ENCODE peak calls at places on chromosomes 12 and 14, in nine cellular contexts. S is HCT116, D is A549, K is WTC11, N is H1, P is GM12878, Q is NB4, Z is HepG2, V is K562. C is an unnamed sample.
A peak's percentile ranks its signal among the peaks of the same experiment; 100 is the strongest.

GRCh38 chr12:8687846-8688601 is 9.8 kb upstream of the RIMKLB start:
- DNase-seq in V (peak; percentile 25), D (peak; percentile 76), K (no peak), Z (no peak), S (peak; percentile 27), Q (peak; percentile 63), P (no peak), N (no peak), C (peak; percentile 97)

GRCh38 chr14:86574778-86575129 is 1044.8 kb downstream of the FLRT2 start:
- DNase-seq in Z (no peak), K (no peak), V (no peak), P (no peak), S (no peak), Q (no peak), D (no peak), N (no peak), C (no peak)

GRCh38 chr12:68007466-68007865 is 18.2 kb downstream of the IFNG-AS1 start:
- DNase-seq in N (no peak), Q (no peak), P (no peak), S (no peak), Z (no peak), D (no peak), K (no peak), V (no peak), C (no peak)

GRCh38 chr12:8909752-8910151 is 4.6 kb upstream of the PHC1 start:
- DNase-seq in V (no peak), S (no peak), P (no peak), N (no peak), Z (no peak), D (no peak), Q (no peak), K (no peak), C (no peak)

GRCh38 chr12:100234591-100235304 is 32.1 kb downstream of the DEPDC4 start:
- DNase-seq in Z (peak; percentile 44), S (peak; percentile 29), Q (peak; percentile 68), V (peak; percentile 52), N (no peak), D (peak; percentile 59), P (peak; percentile 1), K (no peak), C (peak; percentile 58)

GRCh38 chr14:54696998-54697397 is 130.1 kb downstream of the SAMD4A start:
- DNase-seq in D (no peak), Z (no peak), V (no peak), Q (no peak), N (no peak), P (no peak), S (no peak), K (no peak), C (no peak)

GRCh38 chr12:132140918-132141841 is 2.9 kb downstream of the DDX51 start:
- DNase-seq in Z (no peak), V (no peak), K (no peak), N (no peak), P (no peak), S (no peak), Q (no peak), D (no peak), C (no peak)

GRCh38 chr12:76449572-76449971 is 101.4 kb upstream of the BBS10 start:
- DNase-seq in D (peak; percentile 7), N (no peak), P (no peak), K (no peak), S (no peak), Q (no peak), V (no peak), Z (no peak), C (peak; percentile 5)

GRCh38 chr12:111064154-111064553 is 143.8 kb upstream of the MYL2 start:
- DNase-seq in V (no peak), S (no peak), D (no peak), K (no peak), Z (no peak), P (no peak), N (no peak), Q (no peak), C (no peak)

GRCh38 chr14:54138354-54139038 is 181.9 kb upstream of the BMP4 start:
- DNase-seq in S (no peak), P (no peak), N (no peak), D (no peak), V (no peak), Z (peak; percentile 99), K (no peak), Q (no peak), C (no peak)

GRCh38 chr14:77043177-77043983 is 14.9 kb upstream of the IRF2BPL start:
- DNase-seq in Q (peak; percentile 80), P (peak; percentile 60), V (peak; percentile 54), Z (peak; percentile 89), N (no peak), S (no peak), K (no peak), D (peak; percentile 49), C (peak; percentile 33)

GRCh38 chr12:89092297-89092696 is 260.0 kb downstream of the DUSP6 start:
- DNase-seq in N (no peak), V (no peak), Z (no peak), Q (no peak), S (no peak), P (no peak), D (no peak), K (no peak), C (no peak)

GRCh38 chr12:106141003-106141402 is 2.2 kb upstream of the NUAK1 start:
- DNase-seq in N (no peak), Q (no peak), S (no peak), V (no peak), P (no peak), Z (no peak), D (no peak), K (no peak), C (no peak)

GRCh38 chr14:50615566-50615965 is 52.5 kb downstream of the SAV1 start:
- DNase-seq in P (no peak), N (no peak), Q (no peak), S (no peak), V (no peak), Z (no peak), K (no peak), D (no peak), C (no peak)

GRCh38 chr12:93378373-93379310 is 917 bp downstream of the NUDT4 start:
- DNase-seq in S (no peak), K (peak; percentile 27), P (no peak), Z (no peak), V (peak; percentile 54), D (peak; percentile 64), Q (peak; percentile 84), N (no peak), C (peak; percentile 52)

GRCh38 chr12:52521175-52521574 is 981 bp upstream of the KRT5 start:
- DNase-seq in Q (no peak), D (no peak), S (peak; percentile 23), N (no peak), K (no peak), P (no peak), V (peak; percentile 6), Z (no peak), C (no peak)

GRCh38 chr12:52524241-52524897 is 4.2 kb upstream of the KRT5 start:
- DNase-seq in P (no peak), K (no peak), V (no peak), D (no peak), Z (no peak), N (no peak), S (no peak), Q (no peak), C (no peak)

GRCh38 chr12:52523825-52524224 is 3.6 kb upstream of the KRT5 start:
- DNase-seq in D (no peak), Z (no peak), K (no peak), Q (no peak), S (no peak), V (no peak), P (no peak), N (no peak), C (no peak)

GRCh38 chr12:52521581-52522266 is 1.5 kb upstream of the KRT5 start:
- DNase-seq in Z (no peak), V (no peak), P (no peak), S (no peak), N (no peak), K (no peak), D (no peak), Q (no peak), C (no peak)

DNA sequence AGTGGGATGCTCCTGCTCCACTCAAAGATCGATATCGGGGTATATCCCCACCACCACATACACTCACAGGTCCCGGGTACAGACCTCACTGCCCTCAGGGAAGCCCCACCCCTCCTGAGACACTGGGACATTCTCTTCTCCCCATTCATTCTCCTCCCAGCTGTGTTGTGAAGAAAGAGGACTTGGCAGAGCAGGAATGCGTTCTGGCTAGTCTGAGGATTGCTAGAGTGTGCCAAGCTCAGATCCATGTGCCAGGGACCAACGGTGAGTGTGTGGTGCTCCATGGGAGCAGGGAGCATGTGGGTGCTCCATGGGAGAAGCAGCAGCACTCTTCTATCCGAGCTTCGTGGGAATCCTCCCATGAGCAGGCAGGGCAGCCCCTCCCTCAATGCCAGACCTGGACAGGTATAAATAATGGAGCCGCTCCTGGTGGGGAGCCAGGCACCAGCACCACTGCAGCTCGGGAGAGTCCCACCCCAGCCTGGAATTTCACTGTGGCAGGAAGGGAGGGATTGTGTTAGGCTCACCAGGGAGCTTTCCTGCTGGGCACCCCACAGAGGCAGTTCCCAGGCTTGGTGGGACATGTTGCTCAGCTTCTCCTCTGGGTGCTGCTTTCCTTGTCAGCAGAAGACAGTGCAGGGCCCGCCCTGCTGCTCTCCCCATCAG is 2.3 kb upstream of the KRT5 start:
- DNase-seq in D (no peak), V (no peak), S (peak; percentile 27), K (no peak), Q (no peak), P (no peak), N (no peak), Z (no peak), C (no peak)
- TF ChIP-seq MAX in D (no peak), V (no peak), S (no peak), K (no peak), Q (no peak), P (no peak), N (no peak), Z (no peak), C (no peak)

GRCh38 chr12:57226588-57227314 is 2.8 kb upstream of the SHMT2 start:
- DNase-seq in Q (peak; percentile 67), P (no peak), S (no peak), D (no peak), N (no peak), K (peak; percentile 79), Z (no peak), V (peak; percentile 55), C (no peak)
- TF ChIP-seq MAX in Q (no peak), P (no peak), S (no peak), D (no peak), N (no peak), K (no peak), Z (no peak), V (no peak), C (no peak)

GRCh38 chr14:93619176-93619793 is 169.0 kb downstream of the PRIMA1 start:
- DNase-seq in P (peak; percentile 5), V (peak; percentile 31), Z (peak; percentile 47), Q (peak; percentile 67), S (peak; percentile 48), N (no peak), K (peak; percentile 44), D (peak; percentile 62), C (peak; percentile 43)
- TF ChIP-seq MAX in P (no peak), V (no peak), Z (no peak), Q (no peak), S (no peak), N (no peak), K (no peak), D (no peak), C (no peak)

DNA sequence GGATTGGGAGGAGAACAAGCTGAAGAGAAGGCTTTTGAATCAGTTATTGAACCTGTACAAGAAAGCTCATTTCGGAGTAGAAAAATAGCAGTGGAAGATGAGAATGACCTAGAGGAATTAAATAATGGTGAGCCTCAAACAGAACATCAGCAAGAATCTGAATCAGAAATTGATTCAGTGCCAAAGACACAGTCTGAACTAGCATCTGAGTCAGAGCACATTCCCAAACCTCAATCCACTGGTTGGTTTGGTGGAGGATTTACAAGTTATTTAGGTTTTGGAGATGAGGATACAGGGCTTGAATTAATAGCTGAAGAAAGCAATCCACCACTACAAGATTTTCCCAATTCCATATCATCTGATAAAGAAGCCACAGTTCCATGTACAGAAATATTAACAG is 13.5 kb downstream of the MIA2 start:
- DNase-seq in Q (no peak), Z (no peak), D (no peak), K (no peak), N (no peak), S (no peak), V (no peak), P (no peak), C (no peak)
- TF ChIP-seq MAX in Q (no peak), Z (no peak), D (no peak), K (no peak), N (no peak), S (no peak), V (no peak), P (no peak), C (no peak)

C was measured in endothelial cell of umbilical vein.